ENCODE peak calls at places on chromosomes 13 and 19, in six cellular contexts. One of them, this sample, is unnamed.

GRCh38 chr19:36013280-36014028 is 559 bp downstream of the ALKBH6 start:
- DNase-seq in tibial nerve: no peak
- DNase-seq in A549: no peak
- DNase-seq in neural progenitor cell: no peak
- DNase-seq in hepatocyte: no peak
- DNase-seq in HL-60: no peak
- DNase-seq in this sample: no peak

GRCh38 chr19:45016388-45017314 is 15.4 kb downstream of the RELB start:
- DNase-seq in tibial nerve: peak
- DNase-seq in A549: peak
- DNase-seq in neural progenitor cell: peak
- DNase-seq in hepatocyte: peak
- DNase-seq in HL-60: peak
- DNase-seq in this sample: peak

GRCh38 chr13:25732146-25732865 is 319.5 kb downstream of the SHISA2 start:
- DNase-seq in tibial nerve: no peak
- DNase-seq in A549: no peak
- DNase-seq in neural progenitor cell: no peak
- DNase-seq in hepatocyte: no peak
- DNase-seq in HL-60: no peak
- DNase-seq in this sample: peak

GRCh38 chr13:32669030-32669646 is 82.9 kb downstream of the PDS5B start:
- DNase-seq in tibial nerve: no peak
- DNase-seq in A549: peak
- DNase-seq in neural progenitor cell: peak
- DNase-seq in hepatocyte: peak
- DNase-seq in HL-60: peak
- DNase-seq in this sample: peak

GRCh38 chr13:39603424-39603947 is 493 bp upstream of the LHFPL6 start:
- DNase-seq in tibial nerve: no peak
- DNase-seq in A549: peak
- DNase-seq in neural progenitor cell: peak
- DNase-seq in hepatocyte: peak
- DNase-seq in HL-60: no peak
- DNase-seq in this sample: no peak

GRCh38 chr19:10501971-10502523 is 1.1 kb downstream of the KEAP1 start:
- DNase-seq in tibial nerve: peak
- DNase-seq in A549: peak
- DNase-seq in neural progenitor cell: peak
- DNase-seq in hepatocyte: peak
- DNase-seq in HL-60: peak
- DNase-seq in this sample: no peak

GRCh38 chr13:79581870-79582315 is 100.9 kb downstream of the NDFIP2 start:
- DNase-seq in tibial nerve: no peak
- DNase-seq in A549: no peak
- DNase-seq in neural progenitor cell: peak
- DNase-seq in hepatocyte: no peak
- DNase-seq in HL-60: no peak
- DNase-seq in this sample: peak

GRCh38 chr19:4374451-4375163 is 25.7 kb downstream of the SH3GL1 start:
- DNase-seq in tibial nerve: peak
- DNase-seq in A549: peak
- DNase-seq in neural progenitor cell: no peak
- DNase-seq in hepatocyte: peak
- DNase-seq in HL-60: peak
- DNase-seq in this sample: peak

GRCh38 chr19:46984077-46985010 is 35.3 kb upstream of the NPAS1 start:
- DNase-seq in tibial nerve: no peak
- DNase-seq in A549: peak
- DNase-seq in neural progenitor cell: no peak
- DNase-seq in hepatocyte: peak
- DNase-seq in HL-60: no peak
- DNase-seq in this sample: no peak

GRCh38 chr13:37168922-37169321 is 63.5 kb upstream of the CSNK1A1L start:
- DNase-seq in tibial nerve: no peak
- DNase-seq in A549: no peak
- DNase-seq in neural progenitor cell: no peak
- DNase-seq in hepatocyte: no peak
- DNase-seq in HL-60: no peak
- DNase-seq in this sample: no peak

GRCh38 chr19:51098366-51099069 is 9.7 kb downstream of the CTU1 start:
- DNase-seq in tibial nerve: no peak
- DNase-seq in A549: no peak
- DNase-seq in neural progenitor cell: peak
- DNase-seq in hepatocyte: peak
- DNase-seq in HL-60: no peak
- DNase-seq in this sample: no peak

GRCh38 chr13:107864543-107865460 is 350.5 kb downstream of the LIG4 start:
- DNase-seq in tibial nerve: no peak
- DNase-seq in A549: no peak
- DNase-seq in neural progenitor cell: peak
- DNase-seq in hepatocyte: peak
- DNase-seq in HL-60: no peak
- DNase-seq in this sample: peak

GRCh38 chr13:30354481-30355404 is 47.4 kb upstream of the KATNAL1 start:
- DNase-seq in tibial nerve: no peak
- DNase-seq in A549: no peak
- DNase-seq in neural progenitor cell: no peak
- DNase-seq in hepatocyte: peak
- DNase-seq in HL-60: no peak
- DNase-seq in this sample: no peak

GRCh38 chr13:58994778-58995177 is 1169.0 kb downstream of the DIAPH3 start:
- DNase-seq in tibial nerve: no peak
- DNase-seq in A549: no peak
- DNase-seq in neural progenitor cell: no peak
- DNase-seq in hepatocyte: no peak
- DNase-seq in HL-60: no peak
- DNase-seq in this sample: no peak

GRCh38 chr13:50708461-50708860 is 135.0 kb downstream of the DLEU7 start:
- DNase-seq in tibial nerve: no peak
- DNase-seq in A549: no peak
- DNase-seq in neural progenitor cell: no peak
- DNase-seq in hepatocyte: no peak
- DNase-seq in HL-60: peak
- DNase-seq in this sample: no peak

GRCh38 chr13:40102360-40102727 is 446.9 kb downstream of the COG6 start:
- DNase-seq in tibial nerve: no peak
- DNase-seq in A549: no peak
- DNase-seq in neural progenitor cell: no peak
- DNase-seq in hepatocyte: no peak
- DNase-seq in HL-60: no peak
- DNase-seq in this sample: no peak

GRCh38 chr19:39951065-39951650 is 16.7 kb upstream of the FCGBP start:
- DNase-seq in tibial nerve: no peak
- DNase-seq in A549: no peak
- DNase-seq in neural progenitor cell: no peak
- DNase-seq in hepatocyte: no peak
- DNase-seq in HL-60: no peak
- DNase-seq in this sample: no peak

GRCh38 chr13:87810920-87811344 is 139.8 kb downstream of the SLITRK5 start:
- DNase-seq in tibial nerve: no peak
- DNase-seq in A549: peak
- DNase-seq in neural progenitor cell: no peak
- DNase-seq in hepatocyte: no peak
- DNase-seq in HL-60: peak
- DNase-seq in this sample: no peak

GRCh38 chr13:35979378-35979911 is 151.7 kb downstream of the DCLK1 start:
- DNase-seq in tibial nerve: peak
- DNase-seq in A549: no peak
- DNase-seq in neural progenitor cell: no peak
- DNase-seq in hepatocyte: peak
- DNase-seq in HL-60: no peak
- DNase-seq in this sample: peak

GRCh38 chr13:111492341-111492945 is 172.0 kb downstream of the TEX29 start:
- DNase-seq in tibial nerve: no peak
- DNase-seq in A549: no peak
- DNase-seq in neural progenitor cell: no peak
- DNase-seq in hepatocyte: no peak
- DNase-seq in HL-60: no peak
- DNase-seq in this sample: no peak

GRCh38 chr13:111911141-111911720 is 155.7 kb upstream of the SOX1 start:
- DNase-seq in tibial nerve: no peak
- DNase-seq in A549: no peak
- DNase-seq in neural progenitor cell: no peak
- DNase-seq in hepatocyte: peak
- DNase-seq in HL-60: no peak
- DNase-seq in this sample: no peak

GRCh38 chr19:48401277-48401676 is 7.8 kb downstream of the GRIN2D start:
- DNase-seq in tibial nerve: no peak
- DNase-seq in A549: no peak
- DNase-seq in neural progenitor cell: no peak
- DNase-seq in hepatocyte: no peak
- DNase-seq in HL-60: no peak
- DNase-seq in this sample: no peak

DNA sequence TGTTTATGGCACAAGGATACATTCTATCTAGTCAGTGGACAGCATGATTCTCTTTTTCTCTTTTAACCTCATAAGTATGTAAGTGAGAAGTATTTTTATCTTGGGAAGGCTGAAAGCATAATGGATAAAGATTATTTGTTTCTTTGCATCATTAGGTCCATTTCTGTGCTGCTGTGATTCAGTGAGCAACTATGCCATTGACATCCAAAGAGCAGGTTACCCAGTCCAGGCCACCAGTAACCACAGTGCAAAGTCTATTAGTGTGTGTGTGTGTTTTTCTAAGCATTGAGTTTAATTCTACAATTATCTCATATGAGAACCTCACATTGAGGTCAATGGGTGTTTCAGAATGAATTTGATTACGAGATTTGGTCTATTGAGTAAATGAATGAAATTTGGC is 158.8 kb upstream of the DACH1 start:
- DNase-seq in tibial nerve: no peak
- DNase-seq in A549: no peak
- DNase-seq in neural progenitor cell: no peak
- DNase-seq in hepatocyte: no peak
- DNase-seq in HL-60: no peak
- DNase-seq in this sample: no peak
- H3K4me3 ChIP-seq in tibial nerve: no peak
- H3K4me3 ChIP-seq in A549: no peak
- H3K4me3 ChIP-seq in neural progenitor cell: no peak
- H3K4me3 ChIP-seq in hepatocyte: no peak
- H3K4me3 ChIP-seq in HL-60: no peak
- H3K4me3 ChIP-seq in this sample: no peak

GRCh38 chr13:100646030-100646673 is 28.4 kb downstream of the TMTC4 start:
- DNase-seq in tibial nerve: no peak
- DNase-seq in A549: peak
- DNase-seq in neural progenitor cell: peak
- DNase-seq in hepatocyte: peak
- DNase-seq in HL-60: no peak
- DNase-seq in this sample: peak
- TF ChIP-seq CTCF in tibial nerve: no peak
- TF ChIP-seq CTCF in A549: peak
- TF ChIP-seq CTCF in neural progenitor cell: peak
- TF ChIP-seq CTCF in hepatocyte: peak
- TF ChIP-seq CTCF in HL-60: no peak
- TF ChIP-seq CTCF in this sample: peak

GRCh38 chr13:106473174-106473573 is 62.3 kb downstream of the EFNB2 start:
- DNase-seq in tibial nerve: no peak
- DNase-seq in A549: no peak
- DNase-seq in neural progenitor cell: no peak
- DNase-seq in hepatocyte: no peak
- DNase-seq in HL-60: no peak
- DNase-seq in this sample: no peak

GRCh38 chr13:106468948-106469590 is 66.4 kb downstream of the EFNB2 start:
- DNase-seq in tibial nerve: no peak
- DNase-seq in A549: no peak
- DNase-seq in neural progenitor cell: no peak
- DNase-seq in hepatocyte: no peak
- DNase-seq in HL-60: no peak
- DNase-seq in this sample: no peak

GRCh38 chr13:106472621-106473020 is 62.8 kb downstream of the EFNB2 start:
- DNase-seq in tibial nerve: no peak
- DNase-seq in A549: no peak
- DNase-seq in neural progenitor cell: no peak
- DNase-seq in hepatocyte: no peak
- DNase-seq in HL-60: no peak
- DNase-seq in this sample: peak

GRCh38 chr13:106474906-106475305 is 60.6 kb downstream of the EFNB2 start:
- DNase-seq in tibial nerve: no peak
- DNase-seq in A549: no peak
- DNase-seq in neural progenitor cell: no peak
- DNase-seq in hepatocyte: peak
- DNase-seq in HL-60: no peak
- DNase-seq in this sample: no peak

GRCh38 chr13:106471957-106472543 is 63.4 kb downstream of the EFNB2 start:
- DNase-seq in tibial nerve: no peak
- DNase-seq in A549: peak
- DNase-seq in neural progenitor cell: peak
- DNase-seq in hepatocyte: peak
- DNase-seq in HL-60: no peak
- DNase-seq in this sample: peak
- H3K4me3 ChIP-seq in tibial nerve: no peak
- H3K4me3 ChIP-seq in A549: peak
- H3K4me3 ChIP-seq in neural progenitor cell: no peak
- H3K4me3 ChIP-seq in hepatocyte: no peak
- H3K4me3 ChIP-seq in HL-60: no peak
- H3K4me3 ChIP-seq in this sample: no peak

GRCh38 chr13:90591260-90591926 is 756.1 kb upstream of the MIR17HG start:
- DNase-seq in tibial nerve: no peak
- DNase-seq in A549: no peak
- DNase-seq in neural progenitor cell: no peak
- DNase-seq in hepatocyte: no peak
- DNase-seq in HL-60: no peak
- DNase-seq in this sample: peak
- TF ChIP-seq CTCF in tibial nerve: no peak
- TF ChIP-seq CTCF in A549: no peak
- TF ChIP-seq CTCF in neural progenitor cell: no peak
- TF ChIP-seq CTCF in hepatocyte: no peak
- TF ChIP-seq CTCF in HL-60: no peak
- TF ChIP-seq CTCF in this sample: peak

GRCh38 chr19:1905863-1906375 is 720 bp downstream of the ADAT3 start:
- DNase-seq in tibial nerve: no peak
- DNase-seq in A549: no peak
- DNase-seq in neural progenitor cell: no peak
- DNase-seq in hepatocyte: no peak
- DNase-seq in HL-60: no peak
- DNase-seq in this sample: no peak

GRCh38 chr19:1906985-1907562 is 1.9 kb downstream of the ADAT3 start:
- DNase-seq in tibial nerve: no peak
- DNase-seq in A549: no peak
- DNase-seq in neural progenitor cell: no peak
- DNase-seq in hepatocyte: no peak
- DNase-seq in HL-60: no peak
- DNase-seq in this sample: no peak

GRCh38 chr19:1910169-1910568 is 5.0 kb downstream of the ADAT3 start:
- DNase-seq in tibial nerve: no peak
- DNase-seq in A549: no peak
- DNase-seq in neural progenitor cell: no peak
- DNase-seq in hepatocyte: no peak
- DNase-seq in HL-60: no peak
- DNase-seq in this sample: no peak

GRCh38 chr19:1907563-1908363 is 2.6 kb downstream of the ADAT3 start:
- DNase-seq in tibial nerve: no peak
- DNase-seq in A549: no peak
- DNase-seq in neural progenitor cell: no peak
- DNase-seq in hepatocyte: peak
- DNase-seq in HL-60: no peak
- DNase-seq in this sample: peak

GRCh38 chr19:1908364-1908678 is 3.1 kb downstream of the ADAT3 start:
- DNase-seq in tibial nerve: no peak
- DNase-seq in A549: no peak
- DNase-seq in neural progenitor cell: no peak
- DNase-seq in hepatocyte: no peak
- DNase-seq in HL-60: no peak
- DNase-seq in this sample: no peak
- H3K4me3 ChIP-seq in tibial nerve: peak
- H3K4me3 ChIP-seq in A549: no peak
- H3K4me3 ChIP-seq in neural progenitor cell: no peak
- H3K4me3 ChIP-seq in hepatocyte: no peak
- H3K4me3 ChIP-seq in HL-60: no peak
- H3K4me3 ChIP-seq in this sample: no peak

This sample was measured in mammary epithelial cell.